ENCODE peak calls at places on chromosome X, in seven cellular contexts. One of them, this sample, is unnamed.
A peak's percentile ranks its signal among the peaks of the same experiment; 100 is the strongest.

GRCh38 chrX:65758505-65758904 is 91.1 kb downstream of the MSN start:
- DNase-seq in left ventricle myocardium inferior: no peak
- DNase-seq in CD4-positive, alpha-beta memory T cell: no peak
- DNase-seq in fibroblast of lung: no peak
- DNase-seq in AG10803: no peak
- DNase-seq in HFF-Myc: no peak
- DNase-seq in brain microvascular endothelial cell: no peak
- DNase-seq in this sample: no peak

GRCh38 chrX:43968347-43968746 is 4.8 kb downstream of the NDP start:
- DNase-seq in CD4-positive, alpha-beta memory T cell: no peak
- DNase-seq in left ventricle myocardium inferior: no peak
- DNase-seq in AG10803: no peak
- DNase-seq in HFF-Myc: no peak
- DNase-seq in fibroblast of lung: no peak
- DNase-seq in brain microvascular endothelial cell: no peak
- DNase-seq in this sample: no peak

GRCh38 chrX:118116308-118117068 is at the start of gene KLHL13:
- DNase-seq in HFF-Myc: no peak
- DNase-seq in AG10803: peak; percentile 1
- DNase-seq in fibroblast of lung: peak; percentile 39
- DNase-seq in brain microvascular endothelial cell: no peak
- DNase-seq in left ventricle myocardium inferior: peak; percentile 41
- DNase-seq in CD4-positive, alpha-beta memory T cell: no peak
- DNase-seq in this sample: peak; percentile 77

GRCh38 chrX:154396948-154397887 is 959 bp upstream of the RPL10 start:
- DNase-seq in AG10803: peak; percentile 59
- DNase-seq in fibroblast of lung: peak; percentile 60
- DNase-seq in CD4-positive, alpha-beta memory T cell: no peak
- DNase-seq in HFF-Myc: no peak
- DNase-seq in left ventricle myocardium inferior: peak; percentile 81
- DNase-seq in brain microvascular endothelial cell: no peak
- DNase-seq in this sample: peak; percentile 86

GRCh38 chrX:7941390-7942042 is 14.3 kb upstream of the PNPLA4 start:
- DNase-seq in left ventricle myocardium inferior: no peak
- DNase-seq in HFF-Myc: peak; percentile 9
- DNase-seq in CD4-positive, alpha-beta memory T cell: no peak
- DNase-seq in fibroblast of lung: peak; percentile 5
- DNase-seq in AG10803: peak; percentile 6
- DNase-seq in brain microvascular endothelial cell: peak; percentile 14
- DNase-seq in this sample: no peak

GRCh38 chrX:46840946-46841740 is 4.3 kb downstream of the RP2 start:
- DNase-seq in left ventricle myocardium inferior: no peak
- DNase-seq in brain microvascular endothelial cell: peak; percentile 8
- DNase-seq in fibroblast of lung: peak; percentile 39
- DNase-seq in CD4-positive, alpha-beta memory T cell: no peak
- DNase-seq in HFF-Myc: no peak
- DNase-seq in AG10803: peak; percentile 58
- DNase-seq in this sample: peak; percentile 54

GRCh38 chrX:41558531-41558930 is 111.4 kb downstream of the NYX start:
- DNase-seq in AG10803: peak; percentile 20
- DNase-seq in brain microvascular endothelial cell: no peak
- DNase-seq in HFF-Myc: no peak
- DNase-seq in left ventricle myocardium inferior: no peak
- DNase-seq in CD4-positive, alpha-beta memory T cell: no peak
- DNase-seq in fibroblast of lung: peak; percentile 51
- DNase-seq in this sample: no peak

GRCh38 chrX:14528629-14529287 is 578 bp upstream of the GLRA2 start:
- DNase-seq in AG10803: peak; percentile 45
- DNase-seq in HFF-Myc: peak; percentile 9
- DNase-seq in left ventricle myocardium inferior: peak; percentile 18
- DNase-seq in brain microvascular endothelial cell: peak; percentile 68
- DNase-seq in fibroblast of lung: peak; percentile 55
- DNase-seq in CD4-positive, alpha-beta memory T cell: peak; percentile 26
- DNase-seq in this sample: peak; percentile 74

GRCh38 chrX:56797966-56798711 is 69.1 kb downstream of the NBDY start:
- DNase-seq in CD4-positive, alpha-beta memory T cell: no peak
- DNase-seq in HFF-Myc: no peak
- DNase-seq in fibroblast of lung: peak; percentile 28
- DNase-seq in AG10803: peak; percentile 69
- DNase-seq in left ventricle myocardium inferior: no peak
- DNase-seq in brain microvascular endothelial cell: no peak
- DNase-seq in this sample: no peak

GRCh38 chrX:77776648-77777047 is 9.4 kb downstream of the ATRX start:
- DNase-seq in CD4-positive, alpha-beta memory T cell: no peak
- DNase-seq in AG10803: no peak
- DNase-seq in fibroblast of lung: no peak
- DNase-seq in left ventricle myocardium inferior: no peak
- DNase-seq in brain microvascular endothelial cell: no peak
- DNase-seq in HFF-Myc: no peak
- DNase-seq in this sample: no peak

DNA sequence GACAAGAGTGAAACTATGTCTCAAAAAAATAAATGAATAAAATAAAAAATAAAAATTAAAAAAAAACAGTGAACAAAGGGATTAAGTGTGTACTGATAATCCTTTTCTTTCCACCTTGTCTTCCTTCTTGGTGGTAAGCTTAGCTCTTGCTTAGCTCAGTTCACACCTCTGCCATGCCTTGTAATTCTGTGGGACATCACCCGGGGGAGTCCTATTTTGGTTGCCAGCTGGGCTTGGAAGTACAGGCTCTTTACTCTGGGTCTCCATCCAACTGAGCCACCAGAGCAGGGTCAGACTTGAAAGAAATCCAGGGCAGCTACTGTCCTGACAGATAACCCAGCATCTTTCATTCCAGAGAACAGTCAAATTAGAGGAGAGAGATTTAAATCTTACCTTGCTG is 204.2 kb upstream of the TEX13A start:
- DNase-seq in CD4-positive, alpha-beta memory T cell: no peak
- DNase-seq in HFF-Myc: no peak
- DNase-seq in AG10803: no peak
- DNase-seq in fibroblast of lung: no peak
- DNase-seq in brain microvascular endothelial cell: no peak
- DNase-seq in left ventricle myocardium inferior: no peak
- DNase-seq in this sample: no peak
- H3K4me3 ChIP-seq in CD4-positive, alpha-beta memory T cell: no peak overlapping the region
- H3K4me3 ChIP-seq in HFF-Myc: no peak overlapping the region
- H3K4me3 ChIP-seq in AG10803: no peak overlapping the region
- H3K4me3 ChIP-seq in fibroblast of lung: no peak overlapping the region
- H3K4me3 ChIP-seq in brain microvascular endothelial cell: no peak overlapping the region
- H3K4me3 ChIP-seq in left ventricle myocardium inferior: no peak overlapping the region
- H3K4me3 ChIP-seq in this sample: no peak overlapping the region

DNA sequence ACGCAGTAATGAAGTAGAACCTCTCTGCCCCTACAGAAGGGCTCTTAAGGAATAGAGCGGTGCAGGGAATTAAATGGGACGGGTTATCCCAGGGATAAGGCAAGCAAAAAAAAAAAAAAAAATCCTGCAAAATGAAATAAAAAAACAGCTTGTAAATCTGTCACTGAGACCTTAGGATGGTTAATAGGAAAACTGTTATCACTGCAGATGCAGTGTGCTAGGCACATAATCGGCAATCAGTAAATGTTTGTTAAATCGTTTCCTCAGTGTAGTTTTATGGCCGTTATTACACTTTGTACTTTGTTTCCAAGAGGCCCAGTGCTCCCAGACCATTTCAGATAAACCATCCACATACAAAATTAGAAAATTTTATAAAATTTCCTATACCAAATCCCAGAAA is 1.0 kb downstream of the HNRNPH2 start:
- DNase-seq in AG10803: no peak
- DNase-seq in CD4-positive, alpha-beta memory T cell: no peak
- DNase-seq in HFF-Myc: no peak
- DNase-seq in fibroblast of lung: no peak
- DNase-seq in brain microvascular endothelial cell: no peak
- DNase-seq in left ventricle myocardium inferior: no peak
- DNase-seq in this sample: no peak
- H3K4me3 ChIP-seq in AG10803: peak overlapping the region; percentile 73
- H3K4me3 ChIP-seq in CD4-positive, alpha-beta memory T cell: peak overlapping the region; percentile 79
- H3K4me3 ChIP-seq in HFF-Myc: peak overlapping the region; percentile 77
- H3K4me3 ChIP-seq in fibroblast of lung: peak overlapping the region; percentile 80
- H3K4me3 ChIP-seq in brain microvascular endothelial cell: peak overlapping the region; percentile 64
- H3K4me3 ChIP-seq in left ventricle myocardium inferior: peak overlapping the region; percentile 78
- H3K4me3 ChIP-seq in this sample: peak overlapping the region; percentile 95

DNA sequence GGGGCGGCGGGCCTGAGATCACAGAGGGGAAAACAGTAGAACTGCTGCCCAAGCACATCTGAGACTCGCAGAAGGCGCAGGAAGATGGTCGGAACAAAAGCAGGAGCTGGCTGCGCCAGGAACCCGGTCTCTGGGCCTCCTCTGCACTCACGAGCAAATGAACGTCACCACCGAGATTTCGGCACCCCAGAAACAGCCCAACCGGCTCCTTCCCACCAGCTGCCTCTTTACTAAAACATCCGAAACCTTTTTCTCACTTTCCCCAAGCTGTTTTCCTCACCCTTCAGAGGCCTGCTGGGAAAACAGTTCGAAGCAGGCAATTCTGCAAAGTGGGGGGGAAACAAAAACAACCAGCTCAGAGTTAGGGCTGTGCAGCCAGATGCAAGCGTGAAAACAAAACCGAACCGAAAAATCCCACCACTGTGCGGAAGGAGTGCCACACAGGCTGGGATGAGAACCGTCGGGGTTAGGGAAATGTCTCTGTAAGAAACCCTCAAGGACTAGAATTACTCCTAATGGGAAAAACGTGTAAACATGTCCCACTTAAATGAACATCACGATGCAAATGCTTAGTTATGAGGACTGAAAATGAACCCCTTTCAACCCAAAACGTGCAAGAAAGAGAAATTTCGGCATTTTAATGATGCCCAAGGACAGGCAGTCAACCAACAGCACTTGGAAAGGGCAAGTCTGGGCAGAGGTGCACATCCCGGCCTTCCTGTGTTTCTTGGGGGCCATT is 15.9 kb downstream of the DHRSX start:
- DNase-seq in left ventricle myocardium inferior: no peak
- DNase-seq in brain microvascular endothelial cell: peak; percentile 56
- DNase-seq in CD4-positive, alpha-beta memory T cell: no peak
- DNase-seq in AG10803: peak; percentile 59
- DNase-seq in fibroblast of lung: peak; percentile 71
- DNase-seq in HFF-Myc: no peak
- DNase-seq in this sample: peak; percentile 77
- H3K4me3 ChIP-seq in left ventricle myocardium inferior: peak overlapping the region; percentile 52
- H3K4me3 ChIP-seq in brain microvascular endothelial cell: no peak overlapping the region
- H3K4me3 ChIP-seq in CD4-positive, alpha-beta memory T cell: no peak overlapping the region
- H3K4me3 ChIP-seq in AG10803: peak overlapping the region; percentile 51
- H3K4me3 ChIP-seq in fibroblast of lung: peak overlapping the region; percentile 43
- H3K4me3 ChIP-seq in HFF-Myc: peak overlapping the region; percentile 28
- H3K4me3 ChIP-seq in this sample: peak overlapping the region; percentile 16

GRCh38 chrX:1658083-1658463 is 43.2 kb downstream of the ASMT start:
- DNase-seq in HFF-Myc: no peak
- DNase-seq in brain microvascular endothelial cell: no peak
- DNase-seq in fibroblast of lung: no peak
- DNase-seq in CD4-positive, alpha-beta memory T cell: peak; percentile 16
- DNase-seq in left ventricle myocardium inferior: no peak
- DNase-seq in AG10803: no peak
- DNase-seq in this sample: no peak
- H3K4me3 ChIP-seq in HFF-Myc: peak overlapping the region; percentile 22
- H3K4me3 ChIP-seq in brain microvascular endothelial cell: no peak overlapping the region
- H3K4me3 ChIP-seq in fibroblast of lung: no peak overlapping the region
- H3K4me3 ChIP-seq in CD4-positive, alpha-beta memory T cell: peak overlapping the region; percentile 89
- H3K4me3 ChIP-seq in left ventricle myocardium inferior: no peak overlapping the region
- H3K4me3 ChIP-seq in AG10803: no peak overlapping the region
- H3K4me3 ChIP-seq in this sample: no peak overlapping the region

GRCh38 chrX:22662776-22663175 is 337.0 kb upstream of the DDX53 start:
- DNase-seq in CD4-positive, alpha-beta memory T cell: no peak
- DNase-seq in fibroblast of lung: no peak
- DNase-seq in left ventricle myocardium inferior: no peak
- DNase-seq in HFF-Myc: no peak
- DNase-seq in AG10803: no peak
- DNase-seq in brain microvascular endothelial cell: no peak
- DNase-seq in this sample: no peak
- H3K4me3 ChIP-seq in CD4-positive, alpha-beta memory T cell: no peak overlapping the region
- H3K4me3 ChIP-seq in fibroblast of lung: no peak overlapping the region
- H3K4me3 ChIP-seq in left ventricle myocardium inferior: no peak overlapping the region
- H3K4me3 ChIP-seq in HFF-Myc: no peak overlapping the region
- H3K4me3 ChIP-seq in AG10803: no peak overlapping the region
- H3K4me3 ChIP-seq in brain microvascular endothelial cell: no peak overlapping the region
- H3K4me3 ChIP-seq in this sample: no peak overlapping the region

This sample was measured in right cardiac atrium.